ENCODE peak calls at places on chromosomes 13 and 19, in ten cellular contexts. O, A, Y, I, B, J, Z, V, W and D are unnamed samples. For H3K36me3 and H3K27me3, the result is how much of the 10 kb centered on the place peaks cover.

GRCh38 chr19:50795665-50796073 is 5.5 kb downstream of the ACP4 start:
- DNase-seq in O (no peak), A (no peak), Y (no peak), I (no peak), B (no peak), J (no peak), Z (no peak), V (no peak), W (no peak), D (no peak)

GRCh38 chr13:74246398-74246975 is 112.3 kb upstream of the KLF12 start:
- DNase-seq in O (peak), A (no peak), Y (no peak), I (no peak), B (no peak), J (no peak), Z (peak), V (no peak), W (peak), D (no peak)

GRCh38 chr19:4557971-4558941 is 1.2 kb downstream of the SEMA6B start:
- DNase-seq in O (no peak), A (no peak), Y (no peak), I (peak), B (peak), J (no peak), Z (no peak), V (no peak), W (peak), D (no peak)

GRCh38 chr13:20703785-20704458 is 423 bp downstream of the IL17D start:
- DNase-seq in O (peak), A (peak), Y (peak), I (peak), B (peak), J (no peak), Z (peak), V (no peak), W (peak), D (peak)

GRCh38 chr19:56217039-56217949 is 15.2 kb downstream of the ZSCAN5C start:
- DNase-seq in O (peak), A (no peak), Y (no peak), I (no peak), B (no peak), J (no peak), Z (peak), V (no peak), W (peak), D (peak)

GRCh38 chr19:7595466-7596133 is at the start of gene CAMSAP3:
- DNase-seq in O (no peak), A (no peak), Y (peak), I (peak), B (peak), J (no peak), Z (peak), V (peak), W (no peak), D (no peak)

GRCh38 chr13:110874508-110874960 is 40.3 kb downstream of the ANKRD10 start:
- DNase-seq in O (peak), A (peak), Y (peak), I (peak), B (peak), J (peak), Z (peak), V (no peak), W (peak), D (peak)

GRCh38 chr13:114112231-114112825 is 20.1 kb downstream of the RASA3 start:
- DNase-seq in O (no peak), A (peak), Y (no peak), I (no peak), B (no peak), J (peak), Z (no peak), V (no peak), W (no peak), D (no peak)

GRCh38 chr19:16970821-16971220 is 55.8 kb downstream of the CPAMD8 start:
- DNase-seq in O (no peak), A (peak), Y (no peak), I (no peak), B (no peak), J (no peak), Z (no peak), V (no peak), W (no peak), D (no peak)

GRCh38 chr13:40453666-40454030 is 212.8 kb downstream of the FOXO1 start:
- DNase-seq in O (no peak), A (no peak), Y (no peak), I (no peak), B (no peak), J (no peak), Z (no peak), V (no peak), W (no peak), D (peak)

GRCh38 chr19:56837892-56838679 is 2.4 kb downstream of the PEG3 start:
- DNase-seq in O (peak), A (peak), Y (peak), I (no peak), B (no peak), J (peak), Z (no peak), V (no peak), W (peak), D (no peak)

GRCh38 chr13:30880756-30881155 is 25.3 kb upstream of the MEDAG start:
- DNase-seq in O (no peak), A (no peak), Y (no peak), I (no peak), B (no peak), J (peak), Z (peak), V (peak), W (peak), D (peak)

GRCh38 chr13:27006519-27007161 is 165.0 kb downstream of the USP12 start:
- DNase-seq in O (no peak), A (no peak), Y (peak), I (no peak), B (peak), J (no peak), Z (peak), V (no peak), W (peak), D (no peak)

GRCh38 chr13:97574926-97575325 is 141.0 kb downstream of the RAP2A start:
- DNase-seq in O (peak), A (no peak), Y (no peak), I (no peak), B (no peak), J (no peak), Z (peak), V (no peak), W (peak), D (peak)

GRCh38 chr19:7260161-7260560 is 34.1 kb downstream of the INSR start:
- DNase-seq in O (no peak), A (no peak), Y (no peak), I (no peak), B (no peak), J (no peak), Z (no peak), V (no peak), W (no peak), D (no peak)

GRCh38 chr19:51810228-51810627 is 15.3 kb downstream of the FPR3 start:
- DNase-seq in O (no peak), A (no peak), Y (no peak), I (no peak), B (no peak), J (no peak), Z (no peak), V (no peak), W (no peak), D (no peak)

GRCh38 chr13:30725331-30726085 is 9.8 kb upstream of the ALOX5AP start:
- DNase-seq in O (no peak), A (no peak), Y (no peak), I (no peak), B (no peak), J (no peak), Z (peak), V (no peak), W (no peak), D (no peak)

GRCh38 chr13:75485286-75486062 is 3.5 kb upstream of the TBC1D4 start:
- DNase-seq in O (no peak), A (no peak), Y (no peak), I (no peak), B (no peak), J (no peak), Z (peak), V (no peak), W (peak), D (peak)

GRCh38 chr19:8126008-8126407 is 23.4 kb downstream of the FBN3 start:
- DNase-seq in O (no peak), A (no peak), Y (no peak), I (no peak), B (no peak), J (no peak), Z (no peak), V (no peak), W (no peak), D (no peak)

GRCh38 chr19:47280183-47280797 is 5.6 kb downstream of the INAFM1 start:
- DNase-seq in O (no peak), A (no peak), Y (no peak), I (no peak), B (peak), J (no peak), Z (no peak), V (no peak), W (peak), D (peak)

GRCh38 chr19:6276447-6276846 is 3.3 kb downstream of the MLLT1 start:
- DNase-seq in O (no peak), A (no peak), Y (no peak), I (no peak), B (no peak), J (peak), Z (peak), V (peak), W (peak), D (no peak)

GRCh38 chr13:89550842-89551422 is 1796.6 kb upstream of the MIR17HG start:
- DNase-seq in O (no peak), A (no peak), Y (no peak), I (no peak), B (no peak), J (no peak), Z (peak), V (no peak), W (no peak), D (peak)

GRCh38 chr19:40610396-40611064 is 9.4 kb downstream of the LTBP4 start:
- DNase-seq in O (peak), A (peak), Y (peak), I (peak), B (peak), J (peak), Z (no peak), V (no peak), W (no peak), D (peak)

GRCh38 chr19:46821512-46822359 is 28.9 kb downstream of the AP2S1 start:
- DNase-seq in O (no peak), A (no peak), Y (no peak), I (peak), B (no peak), J (no peak), Z (no peak), V (no peak), W (no peak), D (no peak)

GRCh38 chr13:60111726-60112125 is 52.0 kb downstream of the DIAPH3 start:
- DNase-seq in O (no peak), A (no peak), Y (no peak), I (no peak), B (no peak), J (no peak), Z (peak), V (no peak), W (no peak), D (no peak)

GRCh38 chr19:12035220-12036172 is at the start of gene ZNF433:
- DNase-seq in O (peak), A (peak), Y (peak), I (peak), B (peak), J (peak), Z (peak), V (peak), W (peak), D (peak)

GRCh38 chr13:50449465-50449864 is 394.0 kb downstream of the DLEU7 start:
- DNase-seq in O (no peak), A (no peak), Y (no peak), I (no peak), B (no peak), J (no peak), Z (no peak), V (no peak), W (no peak), D (peak)

GRCh38 chr13:100128838-100129237 is 39.9 kb downstream of the PCCA start:
- DNase-seq in O (no peak), A (no peak), Y (no peak), I (no peak), B (no peak), J (no peak), Z (no peak), V (no peak), W (no peak), D (no peak)

GRCh38 chr19:7926021-7926726 is at the start of gene CTXN1:
- DNase-seq in O (no peak), A (peak), Y (peak), I (peak), B (peak), J (no peak), Z (peak), V (no peak), W (peak), D (no peak)

GRCh38 chr19:41175825-41176734 is 16.9 kb upstream of the CYP2S1 start:
- DNase-seq in O (no peak), A (no peak), Y (peak), I (peak), B (peak), J (peak), Z (peak), V (peak), W (peak), D (peak)

GRCh38 chr13:112857914-112858490 is 111.0 kb upstream of the MCF2L start:
- DNase-seq in O (no peak), A (no peak), Y (no peak), I (no peak), B (no peak), J (no peak), Z (no peak), V (no peak), W (no peak), D (no peak)
- H3K36me3 ChIP-seq in O (under half), A (under half), Y (under half), I (under half), B (half or more), J (half or more), Z (under half), V (under half), W (half or more), D (under half)

GRCh38 chr19:291561-292280 is 518 bp upstream of the PLPP2 start:
- DNase-seq in O (no peak), A (peak), Y (no peak), I (no peak), B (peak), J (no peak), Z (no peak), V (no peak), W (no peak), D (no peak)

GRCh38 chr19:293436-294110 is 2.4 kb upstream of the PLPP2 start:
- DNase-seq in O (no peak), A (peak), Y (no peak), I (no peak), B (peak), J (no peak), Z (no peak), V (no peak), W (no peak), D (no peak)

GRCh38 chr19:292951-293350 is 1.7 kb upstream of the PLPP2 start:
- DNase-seq in O (no peak), A (no peak), Y (no peak), I (no peak), B (peak), J (no peak), Z (no peak), V (no peak), W (no peak), D (no peak)

GRCh38 chr19:290539-291521 is at the start of gene PLPP2:
- DNase-seq in O (no peak), A (peak), Y (peak), I (no peak), B (peak), J (no peak), Z (peak), V (no peak), W (peak), D (no peak)

GRCh38 chr19:292281-292884 is 1.2 kb upstream of the PLPP2 start:
- DNase-seq in O (no peak), A (no peak), Y (no peak), I (no peak), B (peak), J (no peak), Z (no peak), V (no peak), W (no peak), D (no peak)
- H3K27me3 ChIP-seq in O (under half), A (under half), Y (under half), I (under half), B (under half), J (under half), Z (under half), V (under half), W (half or more), D (under half)

DNA sequence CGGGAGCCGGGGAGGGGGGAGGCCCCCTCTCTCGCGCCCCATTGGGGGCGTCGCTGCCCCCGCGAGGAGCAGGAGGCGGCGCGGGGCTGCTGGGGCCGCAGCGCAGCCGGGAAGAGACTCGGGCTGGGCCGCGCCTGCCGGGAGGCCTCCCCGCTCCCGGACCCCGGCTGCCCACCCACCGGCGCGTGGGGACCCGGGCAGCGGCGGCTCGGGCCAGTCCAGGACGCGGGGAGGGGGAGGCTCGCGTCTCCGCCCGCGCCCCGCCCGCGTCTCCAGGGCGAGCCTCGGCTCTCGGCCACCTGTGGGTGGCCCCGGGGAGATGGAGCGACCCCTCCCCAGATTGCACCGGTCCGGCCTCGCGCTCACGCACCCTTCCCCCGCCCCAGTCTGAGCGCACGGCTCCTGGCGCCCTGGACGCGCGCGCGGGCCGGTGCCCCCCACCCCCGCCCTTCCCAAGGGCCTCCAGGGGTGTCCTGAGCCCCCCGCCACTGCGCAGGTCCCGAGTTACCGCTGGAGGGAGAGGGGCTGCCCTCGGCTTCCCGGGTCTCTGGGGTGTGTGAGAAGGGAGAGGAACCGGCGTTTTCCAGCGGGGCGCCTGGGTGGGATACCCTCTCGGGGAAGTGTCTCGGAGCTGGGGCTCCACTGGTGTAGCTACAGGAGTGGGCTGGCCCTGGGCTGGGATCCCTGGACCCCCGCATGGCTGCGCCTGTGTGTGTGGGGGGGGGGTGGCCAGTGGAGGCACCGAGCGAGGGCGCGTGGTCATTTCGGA is 645 bp downstream of the PALM start:
- DNase-seq in O (no peak), A (no peak), Y (no peak), I (no peak), B (no peak), J (no peak), Z (no peak), V (no peak), W (no peak), D (no peak)
- H3K4me3 ChIP-seq in O (peak), A (peak), Y (peak), I (no peak), B (peak), J (peak), Z (peak), V (peak), W (peak), D (no peak)

GRCh38 chr19:2221250-2221831 is 14.8 kb downstream of the PLEKHJ1 start:
- DNase-seq in O (no peak), A (no peak), Y (no peak), I (no peak), B (no peak), J (no peak), Z (no peak), V (no peak), W (no peak), D (no peak)

GRCh38 chr19:2221918-2222317 is 14.2 kb downstream of the PLEKHJ1 start:
- DNase-seq in O (no peak), A (no peak), Y (no peak), I (no peak), B (no peak), J (no peak), Z (no peak), V (no peak), W (no peak), D (no peak)

GRCh38 chr19:2223959-2224358 is 12.2 kb downstream of the PLEKHJ1 start:
- DNase-seq in O (no peak), A (no peak), Y (no peak), I (no peak), B (no peak), J (no peak), Z (no peak), V (no peak), W (no peak), D (no peak)

GRCh38 chr19:2224754-2225349 is 11.3 kb downstream of the PLEKHJ1 start:
- DNase-seq in O (no peak), A (no peak), Y (no peak), I (no peak), B (no peak), J (no peak), Z (no peak), V (no peak), W (no peak), D (no peak)

GRCh38 chr19:2223391-2223790 is 12.7 kb downstream of the PLEKHJ1 start:
- DNase-seq in O (no peak), A (no peak), Y (no peak), I (no peak), B (no peak), J (no peak), Z (no peak), V (no peak), W (no peak), D (no peak)
- H3K36me3 ChIP-seq in O (under half), A (under half), Y (under half), I (under half), B (half or more), J (half or more), Z (under half), V (under half), W (under half), D (under half)

DNA sequence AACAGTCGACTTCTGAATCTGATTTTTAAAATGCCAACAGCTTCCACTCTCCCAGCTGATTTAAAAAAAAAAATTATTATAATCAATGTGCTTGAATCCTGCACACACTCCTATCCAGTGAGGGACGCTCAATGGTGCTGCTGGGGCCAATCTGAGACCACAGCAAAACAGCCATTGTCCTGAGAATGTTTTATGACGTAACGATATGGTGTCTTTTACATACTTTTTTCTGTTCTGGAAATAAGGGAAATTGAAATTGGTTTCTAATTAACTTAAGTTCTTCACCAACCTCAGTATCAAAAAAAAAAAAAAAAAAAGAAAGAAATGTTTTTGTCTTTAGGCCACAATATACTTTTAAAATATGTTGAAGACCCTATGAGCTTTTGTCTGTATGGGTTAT is 66.1 kb upstream of the SOX1 start:
- DNase-seq in O (no peak), A (no peak), Y (no peak), I (no peak), B (no peak), J (no peak), Z (no peak), V (no peak), W (no peak), D (no peak)
- H3K27me3 ChIP-seq in O (under half), A (under half), Y (under half), I (under half), B (under half), J (under half), Z (under half), V (under half), W (half or more), D (under half)